ENCODE peak calls at places on chromosomes 3 and 15, in four cellular contexts. P, S, E and C are unnamed samples.

GRCh38 chr3:123930426-123930825 is 30.6 kb downstream of the CCDC14 start:
- DNase-seq in P (no peak), E (no peak), S (peak; percentile 3), C (no peak)

GRCh38 chr3:73781536-73781935 is 156.8 kb upstream of the PDZRN3 start:
- DNase-seq in E (no peak), S (no peak), P (no peak), C (no peak)

GRCh38 chr3:14246414-14246813 is 67.8 kb downstream of the LSM3 start:
- DNase-seq in S (no peak), E (no peak), P (no peak), C (no peak)

GRCh38 chr3:123123716-123124616 is 57.1 kb downstream of the PDIA5 start:
- DNase-seq in E (no peak), P (no peak), S (no peak), C (no peak)

GRCh38 chr3:35950045-35950444 is 310.7 kb downstream of the ARPP21 start:
- DNase-seq in S (no peak), P (no peak), E (no peak), C (no peak)

GRCh38 chr3:54046677-54047214 is 75.6 kb upstream of the CACNA2D3 start:
- DNase-seq in S (no peak), E (no peak), P (no peak), C (no peak)

GRCh38 chr3:149628957-149629670 is 28.7 kb downstream of the WWTR1 start:
- DNase-seq in P (no peak), S (no peak), E (no peak), C (no peak)

GRCh38 chr3:126971891-126972351 is 11.0 kb upstream of the PLXNA1 start:
- DNase-seq in S (no peak), E (no peak), P (no peak), C (no peak)

GRCh38 chr3:29697989-29698388 is 417.1 kb downstream of the RBMS3 start:
- DNase-seq in E (no peak), S (no peak), P (no peak), C (no peak)

GRCh38 chr15:31262901-31263671 is 63.5 kb upstream of the KLF13 start:
- DNase-seq in P (peak; percentile 56), S (no peak), E (no peak), C (no peak)

GRCh38 chr3:100954990-100955389 is 38.2 kb downstream of the ABI3BP start:
- DNase-seq in S (peak; percentile 34), E (no peak), P (no peak), C (no peak)